ENCODE peak calls at places on chromosomes 1 and 21, in eight cellular contexts. One of them, this sample, is unnamed.

GRCh38 chr21:44064852-44065403 is 42.3 kb upstream of the PWP2 start:
- DNase-seq in neural progenitor cell: no peak
- DNase-seq in endothelial cell of umbilical vein: no peak
- DNase-seq in fibroblast of lung: no peak
- DNase-seq in HCT116: no peak
- DNase-seq in A549: no peak
- DNase-seq in OCI-LY7: no peak
- DNase-seq in SK-N-SH: no peak
- DNase-seq in this sample: no peak

GRCh38 chr1:89754518-89754917 is 66.3 kb upstream of the LRRC8D start:
- DNase-seq in HCT116: no peak
- DNase-seq in endothelial cell of umbilical vein: no peak
- DNase-seq in fibroblast of lung: no peak
- DNase-seq in OCI-LY7: peak
- DNase-seq in A549: no peak
- DNase-seq in SK-N-SH: no peak
- DNase-seq in neural progenitor cell: no peak
- DNase-seq in this sample: no peak

GRCh38 chr1:180188103-180188506 is 33.4 kb downstream of the QSOX1 start:
- DNase-seq in SK-N-SH: peak
- DNase-seq in neural progenitor cell: peak
- DNase-seq in HCT116: no peak
- DNase-seq in OCI-LY7: peak
- DNase-seq in fibroblast of lung: peak
- DNase-seq in A549: peak
- DNase-seq in endothelial cell of umbilical vein: peak
- DNase-seq in this sample: peak

GRCh38 chr1:26696645-26697440 is 1.0 kb downstream of the ARID1A start:
- DNase-seq in endothelial cell of umbilical vein: no peak
- DNase-seq in OCI-LY7: peak
- DNase-seq in fibroblast of lung: no peak
- DNase-seq in SK-N-SH: peak
- DNase-seq in neural progenitor cell: peak
- DNase-seq in A549: no peak
- DNase-seq in HCT116: no peak
- DNase-seq in this sample: peak

GRCh38 chr1:246875041-246876026 is 56.4 kb downstream of the AHCTF1 start:
- DNase-seq in SK-N-SH: no peak
- DNase-seq in fibroblast of lung: peak
- DNase-seq in A549: no peak
- DNase-seq in OCI-LY7: no peak
- DNase-seq in neural progenitor cell: no peak
- DNase-seq in HCT116: no peak
- DNase-seq in endothelial cell of umbilical vein: no peak
- DNase-seq in this sample: no peak

GRCh38 chr21:45786660-45787059 is 143.1 kb downstream of the PCBP3 start:
- DNase-seq in fibroblast of lung: no peak
- DNase-seq in OCI-LY7: no peak
- DNase-seq in endothelial cell of umbilical vein: no peak
- DNase-seq in A549: no peak
- DNase-seq in HCT116: no peak
- DNase-seq in neural progenitor cell: no peak
- DNase-seq in SK-N-SH: no peak
- DNase-seq in this sample: no peak

GRCh38 chr1:76430532-76430931 is 356.0 kb downstream of the ST6GALNAC3 start:
- DNase-seq in neural progenitor cell: no peak
- DNase-seq in HCT116: no peak
- DNase-seq in SK-N-SH: no peak
- DNase-seq in A549: no peak
- DNase-seq in fibroblast of lung: no peak
- DNase-seq in OCI-LY7: no peak
- DNase-seq in endothelial cell of umbilical vein: no peak
- DNase-seq in this sample: no peak

GRCh38 chr1:198534540-198535413 is 5.7 kb downstream of the ATP6V1G3 start:
- DNase-seq in neural progenitor cell: no peak
- DNase-seq in endothelial cell of umbilical vein: no peak
- DNase-seq in OCI-LY7: peak
- DNase-seq in fibroblast of lung: no peak
- DNase-seq in A549: peak
- DNase-seq in SK-N-SH: no peak
- DNase-seq in HCT116: no peak
- DNase-seq in this sample: peak

GRCh38 chr21:33657124-33657842 is 15.0 kb downstream of the ITSN1 start:
- DNase-seq in OCI-LY7: no peak
- DNase-seq in endothelial cell of umbilical vein: peak
- DNase-seq in fibroblast of lung: no peak
- DNase-seq in neural progenitor cell: no peak
- DNase-seq in A549: no peak
- DNase-seq in SK-N-SH: no peak
- DNase-seq in HCT116: no peak
- DNase-seq in this sample: no peak

GRCh38 chr1:189859385-189859977 is 618.2 kb downstream of the BRINP3 start:
- DNase-seq in A549: peak
- DNase-seq in HCT116: peak
- DNase-seq in neural progenitor cell: peak
- DNase-seq in SK-N-SH: peak
- DNase-seq in OCI-LY7: peak
- DNase-seq in fibroblast of lung: no peak
- DNase-seq in endothelial cell of umbilical vein: no peak
- DNase-seq in this sample: peak

GRCh38 chr21:43824250-43824882 is 35.0 kb downstream of the RRP1 start:
- DNase-seq in A549: peak
- DNase-seq in HCT116: no peak
- DNase-seq in SK-N-SH: peak
- DNase-seq in neural progenitor cell: no peak
- DNase-seq in endothelial cell of umbilical vein: no peak
- DNase-seq in OCI-LY7: no peak
- DNase-seq in fibroblast of lung: peak
- DNase-seq in this sample: no peak

GRCh38 chr1:16430598-16430997 is 6.6 kb downstream of the SPATA21 start:
- DNase-seq in OCI-LY7: peak
- DNase-seq in endothelial cell of umbilical vein: no peak
- DNase-seq in fibroblast of lung: no peak
- DNase-seq in neural progenitor cell: peak
- DNase-seq in A549: peak
- DNase-seq in HCT116: peak
- DNase-seq in SK-N-SH: no peak
- DNase-seq in this sample: peak

GRCh38 chr1:109354940-109355339 is 42.8 kb downstream of the SORT1 start:
- DNase-seq in neural progenitor cell: no peak
- DNase-seq in SK-N-SH: no peak
- DNase-seq in endothelial cell of umbilical vein: no peak
- DNase-seq in HCT116: no peak
- DNase-seq in OCI-LY7: no peak
- DNase-seq in A549: no peak
- DNase-seq in fibroblast of lung: no peak
- DNase-seq in this sample: no peak

GRCh38 chr1:175893192-175893591 is 149.8 kb upstream of the TNR start:
- DNase-seq in A549: no peak
- DNase-seq in fibroblast of lung: no peak
- DNase-seq in endothelial cell of umbilical vein: no peak
- DNase-seq in OCI-LY7: no peak
- DNase-seq in neural progenitor cell: no peak
- DNase-seq in HCT116: no peak
- DNase-seq in SK-N-SH: no peak
- DNase-seq in this sample: no peak
- H3K4me3 ChIP-seq in A549: no peak
- H3K4me3 ChIP-seq in fibroblast of lung: no peak
- H3K4me3 ChIP-seq in endothelial cell of umbilical vein: no peak
- H3K4me3 ChIP-seq in OCI-LY7: no peak
- H3K4me3 ChIP-seq in neural progenitor cell: no peak
- H3K4me3 ChIP-seq in HCT116: no peak
- H3K4me3 ChIP-seq in SK-N-SH: no peak
- H3K4me3 ChIP-seq in this sample: no peak

DNA sequence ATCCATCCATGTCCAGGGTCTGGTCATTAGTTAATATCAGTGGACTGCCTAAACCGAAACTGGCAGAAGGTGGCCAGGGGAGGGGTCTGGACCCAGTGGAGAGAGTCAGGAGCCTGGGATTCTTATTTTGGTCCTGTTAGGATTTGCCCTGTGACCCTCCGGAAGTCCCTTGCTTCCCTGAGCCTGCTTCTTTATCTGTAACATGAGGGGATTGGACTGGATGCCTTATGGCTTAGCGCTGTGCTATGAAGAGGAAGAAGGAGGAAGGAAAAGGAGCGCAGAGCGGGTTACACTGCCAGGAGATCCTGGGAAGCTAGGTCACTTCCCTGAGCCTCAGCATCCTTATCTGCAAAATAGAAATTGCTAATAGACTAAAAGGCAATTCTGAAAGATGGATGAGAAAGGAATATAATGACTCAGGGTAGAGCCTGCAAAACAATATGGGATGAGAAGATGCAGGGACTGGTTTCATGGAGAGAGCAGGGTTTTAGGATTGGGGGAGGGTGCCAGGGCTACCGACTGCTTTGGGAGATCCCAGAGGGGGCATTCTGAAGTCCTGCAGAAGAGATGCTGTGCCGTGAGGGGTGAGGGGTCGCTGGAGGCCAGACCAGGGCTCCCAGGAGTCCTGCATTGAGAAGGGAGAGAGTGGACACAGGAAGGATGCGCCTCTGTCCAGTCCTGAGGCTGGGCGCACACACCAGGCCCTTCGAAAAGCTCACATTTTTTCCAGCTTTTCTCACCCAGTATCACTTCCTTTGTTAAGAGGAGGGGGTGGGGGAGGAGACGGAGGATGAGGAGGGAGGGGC is 457 bp upstream of the ADORA1 start:
- DNase-seq in neural progenitor cell: no peak
- DNase-seq in HCT116: no peak
- DNase-seq in SK-N-SH: no peak
- DNase-seq in A549: no peak
- DNase-seq in endothelial cell of umbilical vein: no peak
- DNase-seq in OCI-LY7: no peak
- DNase-seq in fibroblast of lung: peak
- DNase-seq in this sample: no peak
- H3K4me2 ChIP-seq in neural progenitor cell: peak
- H3K4me2 ChIP-seq in HCT116: peak
- H3K4me2 ChIP-seq in SK-N-SH: peak
- H3K4me2 ChIP-seq in A549: peak
- H3K4me2 ChIP-seq in endothelial cell of umbilical vein: no peak
- H3K4me2 ChIP-seq in OCI-LY7: no peak
- H3K4me2 ChIP-seq in fibroblast of lung: peak
- H3K4me2 ChIP-seq in this sample: no peak

GRCh38 chr1:114034561-114035303 is 55.5 kb downstream of the OLFML3 start:
- DNase-seq in HCT116: no peak
- DNase-seq in neural progenitor cell: no peak
- DNase-seq in SK-N-SH: no peak
- DNase-seq in A549: no peak
- DNase-seq in fibroblast of lung: no peak
- DNase-seq in OCI-LY7: no peak
- DNase-seq in endothelial cell of umbilical vein: no peak
- DNase-seq in this sample: no peak
- H3K4me3 ChIP-seq in HCT116: no peak
- H3K4me3 ChIP-seq in neural progenitor cell: no peak
- H3K4me3 ChIP-seq in SK-N-SH: no peak
- H3K4me3 ChIP-seq in A549: no peak
- H3K4me3 ChIP-seq in fibroblast of lung: no peak
- H3K4me3 ChIP-seq in OCI-LY7: no peak
- H3K4me3 ChIP-seq in endothelial cell of umbilical vein: no peak
- H3K4me3 ChIP-seq in this sample: no peak

GRCh38 chr1:170663011-170663410 is 920 bp upstream of the PRRX1 start:
- DNase-seq in neural progenitor cell: peak
- DNase-seq in fibroblast of lung: peak
- DNase-seq in endothelial cell of umbilical vein: no peak
- DNase-seq in OCI-LY7: no peak
- DNase-seq in HCT116: no peak
- DNase-seq in A549: no peak
- DNase-seq in SK-N-SH: no peak
- DNase-seq in this sample: no peak
- H3K4me2 ChIP-seq in neural progenitor cell: peak
- H3K4me2 ChIP-seq in fibroblast of lung: peak
- H3K4me2 ChIP-seq in endothelial cell of umbilical vein: peak
- H3K4me2 ChIP-seq in OCI-LY7: no peak
- H3K4me2 ChIP-seq in HCT116: no peak
- H3K4me2 ChIP-seq in A549: peak
- H3K4me2 ChIP-seq in SK-N-SH: peak
- H3K4me2 ChIP-seq in this sample: no peak

GRCh38 chr1:22076346-22076745 is 23.8 kb downstream of the CDC42 start:
- DNase-seq in endothelial cell of umbilical vein: no peak
- DNase-seq in HCT116: no peak
- DNase-seq in OCI-LY7: no peak
- DNase-seq in neural progenitor cell: no peak
- DNase-seq in SK-N-SH: no peak
- DNase-seq in A549: no peak
- DNase-seq in fibroblast of lung: no peak
- DNase-seq in this sample: no peak

GRCh38 chr1:22071511-22071910 is 19.0 kb downstream of the CDC42 start:
- DNase-seq in endothelial cell of umbilical vein: no peak
- DNase-seq in neural progenitor cell: no peak
- DNase-seq in HCT116: no peak
- DNase-seq in SK-N-SH: no peak
- DNase-seq in A549: no peak
- DNase-seq in OCI-LY7: no peak
- DNase-seq in fibroblast of lung: no peak
- DNase-seq in this sample: no peak

GRCh38 chr1:22077728-22078127 is 25.2 kb downstream of the CDC42 start:
- DNase-seq in fibroblast of lung: peak
- DNase-seq in OCI-LY7: no peak
- DNase-seq in neural progenitor cell: no peak
- DNase-seq in A549: no peak
- DNase-seq in HCT116: no peak
- DNase-seq in endothelial cell of umbilical vein: no peak
- DNase-seq in SK-N-SH: no peak
- DNase-seq in this sample: no peak

GRCh38 chr1:22075718-22076117 is 23.2 kb downstream of the CDC42 start:
- DNase-seq in neural progenitor cell: no peak
- DNase-seq in SK-N-SH: no peak
- DNase-seq in A549: no peak
- DNase-seq in HCT116: no peak
- DNase-seq in endothelial cell of umbilical vein: no peak
- DNase-seq in OCI-LY7: no peak
- DNase-seq in fibroblast of lung: no peak
- DNase-seq in this sample: no peak

DNA sequence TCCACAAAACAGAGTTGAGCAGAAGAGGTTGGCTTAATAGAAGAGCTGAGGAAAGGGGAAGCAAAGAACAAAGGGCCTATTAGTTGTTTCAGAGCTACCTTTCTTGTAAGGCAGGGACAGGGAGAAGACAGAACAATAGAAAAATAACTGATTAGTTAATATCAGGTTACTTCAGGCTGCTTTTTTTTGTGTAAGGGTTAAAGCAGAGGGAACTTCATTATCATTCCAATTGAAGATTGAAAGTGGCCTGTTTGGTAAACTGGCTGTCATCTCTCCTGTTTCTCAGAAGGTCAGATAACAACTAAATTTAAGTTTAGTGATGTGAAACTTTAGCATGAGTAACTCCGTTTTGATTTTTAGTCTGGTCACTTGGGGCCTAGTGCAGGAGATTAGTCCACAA is 22.3 kb downstream of the CDC42 start:
- DNase-seq in endothelial cell of umbilical vein: peak
- DNase-seq in HCT116: no peak
- DNase-seq in neural progenitor cell: no peak
- DNase-seq in SK-N-SH: no peak
- DNase-seq in OCI-LY7: peak
- DNase-seq in A549: no peak
- DNase-seq in fibroblast of lung: no peak
- DNase-seq in this sample: peak
- H3K4me3 ChIP-seq in endothelial cell of umbilical vein: no peak
- H3K4me3 ChIP-seq in HCT116: no peak
- H3K4me3 ChIP-seq in neural progenitor cell: no peak
- H3K4me3 ChIP-seq in SK-N-SH: no peak
- H3K4me3 ChIP-seq in OCI-LY7: no peak
- H3K4me3 ChIP-seq in A549: no peak
- H3K4me3 ChIP-seq in fibroblast of lung: no peak
- H3K4me3 ChIP-seq in this sample: peak

This sample was measured in Karpas-422.